ENCODE peak calls at places on chromosomes 4 and X, in four cellular contexts. F is CD8-positive, alpha-beta memory T cell; H is GM06990; S is mammary epithelial cell. W is an unnamed sample.

GRCh38 chr4:185845966-185846365 is 34.0 kb upstream of the SORBS2 start:
- DNase-seq in H (no peak), F (no peak), S (no peak), W (no peak)

GRCh38 chr4:77600521-77601451 is 4.8 kb upstream of the CXCL13 start:
- DNase-seq in F (peak), S (peak), H (no peak), W (no peak)

GRCh38 chr4:176270669-176271068 is 1.6 kb upstream of the ASB5 start:
- DNase-seq in S (peak), F (no peak), H (no peak), W (no peak)

GRCh38 chr4:16636304-16636703 is 262.1 kb downstream of the LDB2 start:
- DNase-seq in H (no peak), S (no peak), F (no peak), W (no peak)

GRCh38 chrX:14027031-14027430 is 2.7 kb downstream of the GEMIN8 start:
- DNase-seq in H (no peak), S (peak), F (no peak), W (no peak)

GRCh38 chrX:18617351-18617750 is 54.6 kb downstream of the RS1 start:
- DNase-seq in H (no peak), F (no peak), S (peak), W (no peak)

GRCh38 chr4:75672461-75673026 is 667 bp downstream of the G3BP2 start:
- DNase-seq in S (peak), F (peak), H (peak), W (peak)

GRCh38 chrX:53056292-53056691 is 7.7 kb downstream of the GPR173 start:
- DNase-seq in H (no peak), F (no peak), S (peak), W (no peak)

GRCh38 chr4:65943076-65943475 is 272.8 kb upstream of the EPHA5 start:
- DNase-seq in F (no peak), S (peak), H (no peak), W (no peak)

GRCh38 chr4:174604198-174604597 is 81.9 kb upstream of the HPGD start:
- DNase-seq in F (no peak), H (no peak), S (peak), W (no peak)

GRCh38 chr4:182010876-182011275 is 232.3 kb upstream of the TENM3 start:
- DNase-seq in H (no peak), F (no peak), S (no peak), W (no peak)

GRCh38 chr4:22986262-22986661 is 293.5 kb downstream of the GBA3 start:
- DNase-seq in H (no peak), S (no peak), F (no peak), W (no peak)

GRCh38 chr4:139530833-139531427 is 25.1 kb downstream of the SETD7 start:
- DNase-seq in H (no peak), F (peak), S (peak), W (peak)

GRCh38 chrX:2703991-2704369 is 12.9 kb downstream of the CD99 start:
- DNase-seq in S (peak), H (no peak), F (no peak), W (no peak)

GRCh38 chrX:1086444-1087409 is 125.7 kb downstream of the CRLF2 start:
- DNase-seq in H (no peak), S (peak), F (no peak), W (no peak)

GRCh38 chr4:60216752-60217151 is 983.4 kb upstream of the ADGRL3 start:
- DNase-seq in H (no peak), S (peak), F (no peak), W (no peak)

GRCh38 chr4:185023471-185023870 is 5.2 kb downstream of the HELT start:
- DNase-seq in S (no peak), F (no peak), H (no peak), W (no peak)

GRCh38 chr4:56671860-56672259 is 9.2 kb downstream of the HOPX start:
- DNase-seq in S (no peak), H (no peak), F (no peak), W (no peak)

GRCh38 chr4:176593943-176594342 is 198.8 kb downstream of the VEGFC start:
- DNase-seq in F (no peak), S (no peak), H (no peak), W (no peak)

GRCh38 chr4:8342651-8343050 is 73.1 kb downstream of the HTRA3 start:
- DNase-seq in H (no peak), S (no peak), F (no peak), W (no peak)

GRCh38 chr4:106255195-106255594 is 60.8 kb downstream of the TBCK start:
- DNase-seq in S (no peak), H (no peak), F (no peak), W (no peak)

GRCh38 chrX:72351606-72352338 is 46.1 kb upstream of the CITED1 start:
- DNase-seq in H (no peak), F (no peak), S (no peak), W (no peak)

GRCh38 chr4:71132486-71132885 is 139.0 kb downstream of the DCK start:
- DNase-seq in F (no peak), H (no peak), S (no peak), W (no peak)

GRCh38 chr4:67580577-67580976 is 22.1 kb downstream of the STAP1 start:
- DNase-seq in F (no peak), S (no peak), H (peak), W (no peak)